ENCODE peak calls at places on chromosome 3, in five cellular contexts. J is tibial artery, P is transverse colon, N is brain microvascular endothelial cell, W is endodermal cell. E is an unnamed sample. For H3K27me3, the result is how much of the 10 kb centered on the place peaks cover.

GRCh38 chr3:112765531-112765930 is 81.1 kb downstream of the CD200R1L start:
- DNase-seq in J (no peak), P (no peak), N (no peak), W (no peak), E (no peak)

GRCh38 chr3:50323092-50323600 is 601 bp upstream of the HYAL2 start:
- DNase-seq in J (peak), P (no peak), N (no peak), W (no peak), E (no peak)

GRCh38 chr3:14145236-14145635 is 20.4 kb downstream of the TMEM43 start:
- DNase-seq in J (no peak), P (no peak), N (peak), W (peak), E (no peak)

GRCh38 chr3:194294199-194294887 is 56.8 kb downstream of the CPN2 start:
- DNase-seq in J (peak), P (no peak), N (no peak), W (peak), E (no peak)

GRCh38 chr3:42605550-42606173 is 5.2 kb downstream of the NKTR start:
- DNase-seq in J (no peak), P (no peak), N (no peak), W (no peak), E (no peak)

GRCh38 chr3:133570139-133570936 is 3.1 kb upstream of the CDV3 start:
- DNase-seq in J (no peak), P (no peak), N (peak), W (no peak), E (peak)

GRCh38 chr3:108127301-108127988 is 36.6 kb upstream of the CD47 start:
- DNase-seq in J (no peak), P (peak), N (no peak), W (no peak), E (no peak)

GRCh38 chr3:72375237-72376154 is 472.7 kb downstream of the SHQ1 start:
- DNase-seq in J (no peak), P (no peak), N (no peak), W (no peak), E (no peak)

GRCh38 chr3:20074226-20075063 is 34.2 kb downstream of the KAT2B start:
- DNase-seq in J (no peak), P (no peak), N (no peak), W (no peak), E (no peak)

GRCh38 chr3:53996153-53996861 is 104.6 kb upstream of the SELENOK start:
- DNase-seq in J (no peak), P (peak), N (no peak), W (peak), E (peak)

GRCh38 chr3:42541079-42541478 is 38.6 kb downstream of the VIPR1 start:
- DNase-seq in J (no peak), P (no peak), N (no peak), W (no peak), E (no peak)

GRCh38 chr3:48636149-48636548 is 888 bp upstream of the SLC26A6 start:
- DNase-seq in J (no peak), P (no peak), N (no peak), W (no peak), E (no peak)

GRCh38 chr3:134353831-134354611 is 20.2 kb downstream of the AMOTL2 start:
- DNase-seq in J (no peak), P (peak), N (no peak), W (peak), E (no peak)

GRCh38 chr3:132399054-132399929 is 18.0 kb upstream of the DNAJC13 start:
- DNase-seq in J (no peak), P (no peak), N (peak), W (peak), E (peak)

GRCh38 chr3:160180581-160181216 is 44.5 kb upstream of the C3orf80 start:
- DNase-seq in J (no peak), P (no peak), N (no peak), W (no peak), E (peak)

GRCh38 chr3:25338158-25338725 is 89.8 kb upstream of the RARB start:
- DNase-seq in J (no peak), P (no peak), N (no peak), W (no peak), E (no peak)

GRCh38 chr3:197030379-197031314 is 1.0 kb upstream of the MELTF start:
- DNase-seq in J (no peak), P (no peak), N (no peak), W (no peak), E (no peak)

GRCh38 chr3:40951636-40952035 is 247.7 kb upstream of the CTNNB1 start:
- DNase-seq in J (no peak), P (no peak), N (peak), W (no peak), E (no peak)

GRCh38 chr3:60333710-60334109 is 917.5 kb downstream of the FHIT start:
- DNase-seq in J (no peak), P (no peak), N (no peak), W (no peak), E (no peak)

GRCh38 chr3:172562881-172563835 is 39.9 kb upstream of the TNFSF10 start:
- DNase-seq in J (no peak), P (no peak), N (peak), W (no peak), E (peak)

GRCh38 chr3:126432901-126433480 is 38.3 kb downstream of the CFAP100 start:
- DNase-seq in J (peak), P (no peak), N (no peak), W (peak), E (no peak)

GRCh38 chr3:142279965-142280590 is 54.7 kb upstream of the GK5 start:
- DNase-seq in J (no peak), P (peak), N (peak), W (peak), E (peak)

GRCh38 chr3:180421221-180421620 is 180.7 kb upstream of the TTC14 start:
- DNase-seq in J (no peak), P (no peak), N (no peak), W (no peak), E (no peak)

GRCh38 chr3:13811614-13812013 is 68.3 kb downstream of the WNT7A start:
- DNase-seq in J (no peak), P (no peak), N (no peak), W (no peak), E (no peak)

GRCh38 chr3:195086341-195086740 is 184.6 kb downstream of the XXYLT1 start:
- DNase-seq in J (peak), P (no peak), N (no peak), W (no peak), E (no peak)

GRCh38 chr3:39141211-39141995 is 12.0 kb downstream of the CSRNP1 start:
- DNase-seq in J (peak), P (peak), N (no peak), W (peak), E (no peak)

GRCh38 chr3:27310693-27311092 is 58.5 kb downstream of the NEK10 start:
- DNase-seq in J (no peak), P (no peak), N (peak), W (no peak), E (no peak)

GRCh38 chr3:169871129-169871886 is 1.6 kb upstream of the LRRC31 start:
- DNase-seq in J (no peak), P (peak), N (no peak), W (no peak), E (no peak)

GRCh38 chr3:100317928-100318327 is 16.6 kb upstream of the NIT2 start:
- DNase-seq in J (no peak), P (no peak), N (no peak), W (no peak), E (no peak)

GRCh38 chr3:126781889-126782491 is 78.0 kb downstream of the CHCHD6 start:
- DNase-seq in J (no peak), P (no peak), N (peak), W (no peak), E (peak)

GRCh38 chr3:33613041-33613440 is 105.0 kb downstream of the CLASP2 start:
- DNase-seq in J (no peak), P (no peak), N (no peak), W (no peak), E (no peak)

DNA sequence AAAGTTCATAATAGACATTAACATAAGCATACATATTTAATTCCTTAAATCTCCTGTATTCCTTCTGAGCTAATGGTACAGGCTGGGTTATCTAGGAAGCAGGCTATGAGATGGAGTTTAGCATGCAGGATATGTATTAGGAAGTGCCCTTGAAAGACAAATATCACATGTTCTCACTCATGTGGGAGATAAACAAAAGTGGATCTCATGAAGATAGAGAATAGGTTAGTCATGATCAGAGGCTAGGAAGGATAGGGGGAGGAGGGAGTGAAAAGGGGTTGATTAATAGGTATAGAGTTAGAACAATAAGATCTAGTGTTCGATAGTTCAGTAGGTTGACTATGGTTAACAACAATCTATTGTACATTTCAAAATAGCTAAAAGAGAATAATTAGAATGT is 105.4 kb downstream of the CLASP2 start:
- DNase-seq in J (no peak), P (no peak), N (no peak), W (no peak), E (no peak)
- H3K27ac ChIP-seq in J (no peak), P (no peak), N (no peak), W (no peak), E (no peak)

GRCh38 chr3:122920986-122921385 is 106.6 kb downstream of the SEMA5B start:
- DNase-seq in J (peak), P (no peak), N (no peak), W (peak), E (no peak)
- H3K27me3 ChIP-seq in J (under half), P (half or more), N (under half), W (under half), E (half or more)

GRCh38 chr3:70614111-70614510 is 301.7 kb upstream of the MDFIC2 start:
- DNase-seq in J (no peak), P (no peak), N (no peak), W (no peak), E (no peak)
- TF ChIP-seq CTCF in J (no peak), P (no peak), N (no peak), W (peak), E (no peak)

GRCh38 chr3:46861293-46861995 is 1.8 kb downstream of the MYL3 start:
- DNase-seq in J (peak), P (no peak), N (no peak), W (peak), E (no peak)

GRCh38 chr3:46861996-46862688 is 1.1 kb downstream of the MYL3 start:
- DNase-seq in J (peak), P (no peak), N (no peak), W (peak), E (no peak)

GRCh38 chr3:46858996-46859710 is 4.1 kb downstream of the MYL3 start:
- DNase-seq in J (peak), P (no peak), N (no peak), W (peak), E (no peak)

GRCh38 chr3:46862689-46863020 is 589 bp downstream of the MYL3 start:
- DNase-seq in J (peak), P (no peak), N (no peak), W (peak), E (no peak)

GRCh38 chr3:46860381-46861292 is 2.6 kb downstream of the MYL3 start:
- DNase-seq in J (peak), P (no peak), N (no peak), W (peak), E (no peak)
- H3K27ac ChIP-seq in J (no peak), P (no peak), N (no peak), W (no peak), E (no peak)

DNA sequence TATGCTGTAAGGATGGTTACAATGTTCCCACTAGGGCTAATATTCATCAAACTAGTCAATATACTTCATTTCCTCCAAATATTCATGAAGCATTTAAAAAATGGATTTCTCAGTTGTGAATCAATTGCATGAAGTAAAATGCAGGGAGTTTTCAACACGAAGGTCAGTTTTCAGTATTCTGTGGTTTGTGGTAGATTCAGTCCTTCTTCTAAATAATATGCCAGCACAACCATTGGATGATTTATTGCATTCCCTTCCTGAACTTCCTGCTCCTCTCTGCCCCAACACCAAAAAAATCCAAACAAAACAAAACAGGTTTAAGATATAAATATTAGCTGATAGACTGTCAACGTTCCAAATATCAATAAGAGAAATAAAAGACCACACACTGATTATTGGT is 92.8 kb upstream of the STT3B start:
- DNase-seq in J (no peak), P (no peak), N (no peak), W (no peak), E (no peak)
- H3K27me3 ChIP-seq in J (under half), P (under half), N (under half), W (under half), E (under half)

GRCh38 chr3:58531555-58531954 is 5.4 kb downstream of the ACOX2 start:
- DNase-seq in J (no peak), P (peak), N (no peak), W (no peak), E (no peak)
- TF ChIP-seq CTCF in J (no peak), P (no peak), N (no peak), W (no peak), E (no peak)